ENCODE peak calls at places on chromosomes 5 and 9, in eight cellular contexts. W is spleen; I is IMR-90; R is GM23338; L is MM.1S; T is Peyer's patch; Y is CD8-positive, alpha-beta T cell; N is HFF-Myc. Z is an unnamed sample.

GRCh38 chr5:145859897-145860296 is 12.9 kb downstream of the GRXCR2 start:
- DNase-seq in W (no peak), I (no peak), R (peak; percentile 56), L (no peak), T (no peak), Y (no peak), N (no peak), Z (no peak)

GRCh38 chr9:130180516-130180915 is 8.3 kb downstream of the NCS1 start:
- DNase-seq in W (no peak), I (no peak), R (no peak), L (no peak), T (no peak), Y (no peak), N (no peak), Z (no peak)

GRCh38 chr9:882416-882931 is 41.0 kb downstream of the DMRT1 start:
- DNase-seq in W (no peak), I (no peak), R (peak; percentile 59), L (no peak), T (no peak), Y (no peak), N (no peak), Z (no peak)

GRCh38 chr5:123438902-123439301 is 15.7 kb upstream of the CEP120 start:
- DNase-seq in W (no peak), I (peak; percentile 28), R (no peak), L (no peak), T (no peak), Y (no peak), N (no peak), Z (no peak)

GRCh38 chr5:133113331-133114061 is 61.7 kb downstream of the HSPA4 start:
- DNase-seq in W (no peak), I (peak; percentile 56), R (no peak), L (no peak), T (no peak), Y (no peak), N (no peak), Z (no peak)

GRCh38 chr9:84278131-84278530 is 62.4 kb downstream of the SLC28A3 start:
- DNase-seq in W (no peak), I (peak; percentile 56), R (no peak), L (no peak), T (no peak), Y (no peak), N (no peak), Z (no peak)

GRCh38 chr5:145791866-145792265 is 43.3 kb downstream of the PRELID2 start:
- DNase-seq in W (no peak), I (no peak), R (peak; percentile 78), L (no peak), T (no peak), Y (no peak), N (no peak), Z (no peak)

GRCh38 chr9:122133984-122134535 is 25.5 kb downstream of the NDUFA8 start:
- DNase-seq in W (no peak), I (no peak), R (no peak), L (no peak), T (no peak), Y (no peak), N (no peak), Z (no peak)

GRCh38 chr9:78236511-78236950 is 656 bp downstream of the CEP78 start:
- DNase-seq in W (no peak), I (no peak), R (peak; percentile 58), L (peak; percentile 44), T (no peak), Y (no peak), N (no peak), Z (no peak)

GRCh38 chr9:121288874-121289553 is 21.1 kb downstream of the GSN start:
- DNase-seq in W (peak; percentile 73), I (peak; percentile 74), R (peak; percentile 83), L (no peak), T (no peak), Y (no peak), N (no peak), Z (peak; percentile 96)

GRCh38 chr5:64869419-64869818 is 100.7 kb downstream of the CWC27 start:
- DNase-seq in W (no peak), I (peak; percentile 88), R (peak; percentile 21), L (no peak), T (no peak), Y (no peak), N (peak; percentile 60), Z (peak; percentile 89)

GRCh38 chr5:134122530-134122929 is 8.0 kb downstream of the TCF7 start:
- DNase-seq in W (peak; percentile 88), I (no peak), R (no peak), L (peak; percentile 24), T (peak; percentile 95), Y (peak; percentile 66), N (no peak), Z (no peak)

GRCh38 chr5:71719092-71719964 is at the start of gene CARTPT:
- DNase-seq in W (no peak), I (peak; percentile 6), R (peak; percentile 91), L (no peak), T (no peak), Y (no peak), N (no peak), Z (no peak)

GRCh38 chr9:89983411-89983810 is 378.6 kb downstream of the GADD45G start:
- DNase-seq in W (no peak), I (no peak), R (no peak), L (no peak), T (no peak), Y (no peak), N (no peak), Z (no peak)

GRCh38 chr9:108074900-108075299 is 585.3 kb upstream of the KLF4 start:
- DNase-seq in W (no peak), I (no peak), R (no peak), L (peak; percentile 12), T (no peak), Y (no peak), N (no peak), Z (no peak)

GRCh38 chr5:59036274-59036961 is 453.5 kb downstream of the RAB3C start:
- DNase-seq in W (no peak), I (peak; percentile 99), R (no peak), L (no peak), T (no peak), Y (no peak), N (peak; percentile 74), Z (peak; percentile 83)

GRCh38 chr5:17187401-17187800 is 30.0 kb upstream of the BASP1 start:
- DNase-seq in W (no peak), I (peak; percentile 82), R (no peak), L (no peak), T (no peak), Y (no peak), N (no peak), Z (no peak)

GRCh38 chr9:74092491-74092834 is 404.7 kb upstream of the RORB start:
- DNase-seq in W (no peak), I (no peak), R (no peak), L (no peak), T (no peak), Y (no peak), N (no peak), Z (no peak)

GRCh38 chr9:74096420-74096819 is 400.7 kb upstream of the RORB start:
- DNase-seq in W (no peak), I (no peak), R (no peak), L (no peak), T (no peak), Y (no peak), N (no peak), Z (no peak)

GRCh38 chr9:74095925-74096324 is 401.2 kb upstream of the RORB start:
- DNase-seq in W (no peak), I (no peak), R (no peak), L (no peak), T (no peak), Y (no peak), N (no peak), Z (no peak)

GRCh38 chr9:74100042-74100441 is 397.1 kb upstream of the RORB start:
- DNase-seq in W (no peak), I (no peak), R (no peak), L (no peak), T (no peak), Y (no peak), N (no peak), Z (no peak)

GRCh38 chr9:74094766-74095165 is 402.4 kb upstream of the RORB start:
- DNase-seq in W (no peak), I (no peak), R (no peak), L (no peak), T (no peak), Y (no peak), N (no peak), Z (no peak)
- H3K4me3 ChIP-seq in W (no peak overlapping the region), I (no peak overlapping the region), R (no peak overlapping the region), L (no peak overlapping the region), T (no peak overlapping the region), Y (no peak overlapping the region), N (no peak overlapping the region), Z (no peak overlapping the region)

GRCh38 chr5:194102-194501 is 2.8 kb downstream of the LRRC14B start:
- DNase-seq in W (peak; percentile 72), I (no peak), R (no peak), L (peak; percentile 5), T (no peak), Y (no peak), N (no peak), Z (no peak)

GRCh38 chr5:196350-196749 is 5.1 kb downstream of the LRRC14B start:
- DNase-seq in W (peak; percentile 61), I (no peak), R (no peak), L (peak; percentile 4), T (no peak), Y (no peak), N (no peak), Z (no peak)

GRCh38 chr5:194603-195209 is 3.4 kb downstream of the LRRC14B start:
- DNase-seq in W (peak; percentile 67), I (no peak), R (no peak), L (peak; percentile 3), T (no peak), Y (no peak), N (no peak), Z (no peak)

GRCh38 chr5:192970-193831 is 1.9 kb downstream of the LRRC14B start:
- DNase-seq in W (peak; percentile 68), I (no peak), R (no peak), L (no peak), T (no peak), Y (no peak), N (no peak), Z (no peak)

GRCh38 chr5:195401-196160 is 4.3 kb downstream of the LRRC14B start:
- DNase-seq in W (peak; percentile 67), I (no peak), R (peak; percentile 45), L (no peak), T (no peak), Y (no peak), N (no peak), Z (no peak)
- TF ChIP-seq CTCF in W (no peak), I (peak; percentile 6), R (peak; percentile 24), L (no peak), T (no peak), Y (no peak), N (no peak), Z (peak; percentile 34)

DNA sequence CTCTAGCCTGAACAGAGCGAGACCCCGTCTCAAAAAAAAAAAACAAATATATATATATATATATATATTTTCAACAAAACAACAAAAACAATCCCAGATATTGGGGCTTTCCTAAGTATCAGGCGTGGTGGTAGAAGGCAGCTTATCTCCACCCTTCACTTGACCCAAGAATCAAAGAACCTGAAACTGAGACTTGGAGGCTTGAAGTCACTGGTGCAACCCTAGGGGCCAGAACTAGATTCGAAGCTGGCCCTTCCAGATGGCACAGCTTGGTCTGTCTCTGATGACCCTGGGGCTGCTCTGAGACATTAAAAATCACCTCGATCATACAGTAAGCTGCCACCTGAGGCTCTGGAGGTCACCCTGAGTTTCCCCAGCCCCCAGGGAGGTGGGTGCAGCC is 1.3 kb upstream of the KCNMB1 start:
- DNase-seq in W (no peak), I (no peak), R (no peak), L (peak; percentile 54), T (no peak), Y (no peak), N (no peak), Z (no peak)
- H3K4me3 ChIP-seq in W (no peak overlapping the region), I (no peak overlapping the region), R (no peak overlapping the region), L (no peak overlapping the region), T (peak overlapping the region; percentile 5), Y (no peak overlapping the region), N (no peak overlapping the region), Z (no peak overlapping the region)

GRCh38 chr9:125156551-125156950 is 13.2 kb upstream of the SCAI start:
- DNase-seq in W (no peak), I (no peak), R (no peak), L (no peak), T (no peak), Y (no peak), N (no peak), Z (no peak)
- TF ChIP-seq CTCF in W (no peak), I (no peak), R (no peak), L (no peak), T (no peak), Y (no peak), N (no peak), Z (no peak)